ENCODE peak calls at places on chromosomes 2 and 18, in five cellular contexts. One of them, this sample, is unnamed.

GRCh38 chr2:216044883-216045499 is 31.6 kb upstream of the MREG start:
- DNase-seq in posterior vena cava: no peak
- DNase-seq in NCI-H345: no peak
- DNase-seq in nucleus accumbens: no peak
- DNase-seq in HTR-8/SVneo: no peak
- DNase-seq in this sample: no peak

GRCh38 chr2:43207553-43208300 is 18.7 kb downstream of the ZFP36L2 start:
- DNase-seq in posterior vena cava: no peak
- DNase-seq in NCI-H345: no peak
- DNase-seq in nucleus accumbens: no peak
- DNase-seq in HTR-8/SVneo: no peak
- DNase-seq in this sample: peak

GRCh38 chr2:170679607-170680079 is 35.5 kb upstream of the SP5 start:
- DNase-seq in HTR-8/SVneo: no peak
- DNase-seq in posterior vena cava: no peak
- DNase-seq in nucleus accumbens: no peak
- DNase-seq in NCI-H345: peak
- DNase-seq in this sample: no peak

GRCh38 chr18:30927042-30927441 is 115.5 kb downstream of the DSC3 start:
- DNase-seq in posterior vena cava: no peak
- DNase-seq in NCI-H345: no peak
- DNase-seq in HTR-8/SVneo: no peak
- DNase-seq in nucleus accumbens: no peak
- DNase-seq in this sample: no peak

GRCh38 chr2:216308532-216308931 is 63.8 kb downstream of the MARCHF4 start:
- DNase-seq in HTR-8/SVneo: no peak
- DNase-seq in nucleus accumbens: no peak
- DNase-seq in posterior vena cava: no peak
- DNase-seq in NCI-H345: peak
- DNase-seq in this sample: no peak

GRCh38 chr2:211899871-211900482 is 638.6 kb downstream of the ERBB4 start:
- DNase-seq in posterior vena cava: no peak
- DNase-seq in nucleus accumbens: no peak
- DNase-seq in NCI-H345: no peak
- DNase-seq in HTR-8/SVneo: no peak
- DNase-seq in this sample: peak

GRCh38 chr2:197244349-197244748 is 66.2 kb downstream of the ANKRD44 start:
- DNase-seq in posterior vena cava: no peak
- DNase-seq in nucleus accumbens: no peak
- DNase-seq in NCI-H345: no peak
- DNase-seq in HTR-8/SVneo: no peak
- DNase-seq in this sample: no peak

GRCh38 chr2:69567157-69567908 is 76.2 kb downstream of the AAK1 start:
- DNase-seq in posterior vena cava: no peak
- DNase-seq in NCI-H345: no peak
- DNase-seq in HTR-8/SVneo: peak
- DNase-seq in nucleus accumbens: no peak
- DNase-seq in this sample: no peak

GRCh38 chr18:63210531-63210930 is 109.0 kb downstream of the BCL2 start:
- DNase-seq in NCI-H345: no peak
- DNase-seq in posterior vena cava: no peak
- DNase-seq in nucleus accumbens: no peak
- DNase-seq in HTR-8/SVneo: no peak
- DNase-seq in this sample: no peak

GRCh38 chr2:205868773-205869333 is 186.6 kb downstream of the NRP2 start:
- DNase-seq in nucleus accumbens: no peak
- DNase-seq in posterior vena cava: no peak
- DNase-seq in HTR-8/SVneo: peak
- DNase-seq in NCI-H345: no peak
- DNase-seq in this sample: no peak

GRCh38 chr2:217414429-217414828 is 554.6 kb upstream of the TNP1 start:
- DNase-seq in NCI-H345: no peak
- DNase-seq in posterior vena cava: no peak
- DNase-seq in nucleus accumbens: no peak
- DNase-seq in HTR-8/SVneo: no peak
- DNase-seq in this sample: no peak

GRCh38 chr2:114022360-114023085 is 132.6 kb downstream of the ACTR3 start:
- DNase-seq in HTR-8/SVneo: no peak
- DNase-seq in posterior vena cava: no peak
- DNase-seq in NCI-H345: no peak
- DNase-seq in nucleus accumbens: no peak
- DNase-seq in this sample: no peak

GRCh38 chr2:70094171-70094977 is 7.1 kb downstream of the PCBP1 start:
- DNase-seq in nucleus accumbens: no peak
- DNase-seq in HTR-8/SVneo: no peak
- DNase-seq in posterior vena cava: no peak
- DNase-seq in NCI-H345: no peak
- DNase-seq in this sample: no peak

GRCh38 chr2:165277295-165277694 is 38.1 kb downstream of the SCN2A start:
- DNase-seq in nucleus accumbens: no peak
- DNase-seq in NCI-H345: no peak
- DNase-seq in posterior vena cava: no peak
- DNase-seq in HTR-8/SVneo: no peak
- DNase-seq in this sample: no peak

GRCh38 chr2:222295368-222296041 is 3.3 kb downstream of the PAX3 start:
- DNase-seq in HTR-8/SVneo: no peak
- DNase-seq in posterior vena cava: no peak
- DNase-seq in nucleus accumbens: no peak
- DNase-seq in NCI-H345: no peak
- DNase-seq in this sample: no peak